ENCODE peak calls at places on chromosomes 6 and 20, in six cellular contexts. One of them, this sample, is unnamed.

GRCh38 chr6:90226257-90226656 is 70.4 kb downstream of the BACH2 start:
- DNase-seq in neuronal stem cell: no peak
- DNase-seq in mesenchymal stem cell: peak
- DNase-seq in H1: no peak
- DNase-seq in IMR-90: peak
- DNase-seq in trophoblast cell: no peak
- DNase-seq in this sample: no peak

GRCh38 chr20:37994512-37994911 is 38.7 kb downstream of the TTI1 start:
- DNase-seq in neuronal stem cell: no peak
- DNase-seq in mesenchymal stem cell: peak
- DNase-seq in H1: no peak
- DNase-seq in IMR-90: peak
- DNase-seq in trophoblast cell: peak
- DNase-seq in this sample: no peak

GRCh38 chr20:33951171-33951570 is 42.5 kb upstream of the RALY start:
- DNase-seq in neuronal stem cell: no peak
- DNase-seq in mesenchymal stem cell: no peak
- DNase-seq in H1: no peak
- DNase-seq in IMR-90: no peak
- DNase-seq in trophoblast cell: no peak
- DNase-seq in this sample: no peak

GRCh38 chr6:10960171-10960570 is 73.3 kb downstream of the SYCP2L start:
- DNase-seq in neuronal stem cell: no peak
- DNase-seq in mesenchymal stem cell: no peak
- DNase-seq in H1: no peak
- DNase-seq in IMR-90: no peak
- DNase-seq in trophoblast cell: no peak
- DNase-seq in this sample: no peak

GRCh38 chr6:170102582-170103481 is 188.0 kb downstream of the DLL1 start:
- DNase-seq in neuronal stem cell: no peak
- DNase-seq in mesenchymal stem cell: no peak
- DNase-seq in H1: no peak
- DNase-seq in IMR-90: no peak
- DNase-seq in trophoblast cell: no peak
- DNase-seq in this sample: no peak

GRCh38 chr6:152094276-152094675 is 286.8 kb downstream of the ESR1 start:
- DNase-seq in neuronal stem cell: no peak
- DNase-seq in mesenchymal stem cell: no peak
- DNase-seq in H1: no peak
- DNase-seq in IMR-90: no peak
- DNase-seq in trophoblast cell: no peak
- DNase-seq in this sample: no peak

GRCh38 chr20:24735263-24735662 is 213.8 kb upstream of the CST7 start:
- DNase-seq in neuronal stem cell: no peak
- DNase-seq in mesenchymal stem cell: no peak
- DNase-seq in H1: no peak
- DNase-seq in IMR-90: no peak
- DNase-seq in trophoblast cell: no peak
- DNase-seq in this sample: no peak

GRCh38 chr6:44012078-44012493 is 115.2 kb downstream of the MRPL14 start:
- DNase-seq in neuronal stem cell: no peak
- DNase-seq in mesenchymal stem cell: peak
- DNase-seq in H1: no peak
- DNase-seq in IMR-90: peak
- DNase-seq in trophoblast cell: no peak
- DNase-seq in this sample: no peak

GRCh38 chr6:15561447-15562199 is 101.2 kb downstream of the DTNBP1 start:
- DNase-seq in neuronal stem cell: no peak
- DNase-seq in mesenchymal stem cell: peak
- DNase-seq in H1: no peak
- DNase-seq in IMR-90: no peak
- DNase-seq in trophoblast cell: no peak
- DNase-seq in this sample: no peak

GRCh38 chr20:25194333-25194972 is 1.1 kb upstream of the ENTPD6 start:
- DNase-seq in neuronal stem cell: no peak
- DNase-seq in mesenchymal stem cell: no peak
- DNase-seq in H1: no peak
- DNase-seq in IMR-90: no peak
- DNase-seq in trophoblast cell: no peak
- DNase-seq in this sample: no peak

GRCh38 chr6:65638047-65638831 is 68.8 kb downstream of the EYS start:
- DNase-seq in neuronal stem cell: peak
- DNase-seq in mesenchymal stem cell: no peak
- DNase-seq in H1: no peak
- DNase-seq in IMR-90: no peak
- DNase-seq in trophoblast cell: peak
- DNase-seq in this sample: peak

GRCh38 chr20:29873946-29874345 is 1383.5 kb upstream of the DEFB115 start:
- DNase-seq in neuronal stem cell: peak
- DNase-seq in mesenchymal stem cell: peak
- DNase-seq in H1: peak
- DNase-seq in IMR-90: peak
- DNase-seq in trophoblast cell: no peak
- DNase-seq in this sample: peak

GRCh38 chr6:16976418-16977183 is 125.2 kb upstream of the STMND1 start:
- DNase-seq in neuronal stem cell: no peak
- DNase-seq in mesenchymal stem cell: no peak
- DNase-seq in H1: no peak
- DNase-seq in IMR-90: no peak
- DNase-seq in trophoblast cell: no peak
- DNase-seq in this sample: no peak

GRCh38 chr6:169386431-169387057 is 132.9 kb upstream of the THBS2 start:
- DNase-seq in neuronal stem cell: no peak
- DNase-seq in mesenchymal stem cell: no peak
- DNase-seq in H1: no peak
- DNase-seq in IMR-90: peak
- DNase-seq in trophoblast cell: peak
- DNase-seq in this sample: no peak

GRCh38 chr6:131063028-131063763 is at the start of gene EPB41L2:
- DNase-seq in neuronal stem cell: peak
- DNase-seq in mesenchymal stem cell: peak
- DNase-seq in H1: peak
- DNase-seq in IMR-90: peak
- DNase-seq in trophoblast cell: peak
- DNase-seq in this sample: peak

GRCh38 chr6:146545608-146546007 is 2.0 kb downstream of the RAB32 start:
- DNase-seq in neuronal stem cell: no peak
- DNase-seq in mesenchymal stem cell: peak
- DNase-seq in H1: no peak
- DNase-seq in IMR-90: peak
- DNase-seq in trophoblast cell: peak
- DNase-seq in this sample: no peak

GRCh38 chr6:169070506-169071176 is 183.0 kb downstream of the THBS2 start:
- DNase-seq in neuronal stem cell: no peak
- DNase-seq in mesenchymal stem cell: peak
- DNase-seq in H1: no peak
- DNase-seq in IMR-90: peak
- DNase-seq in trophoblast cell: peak
- DNase-seq in this sample: no peak

GRCh38 chr20:41734506-41734945 is 116.3 kb upstream of the CHD6 start:
- DNase-seq in neuronal stem cell: peak
- DNase-seq in mesenchymal stem cell: peak
- DNase-seq in H1: peak
- DNase-seq in IMR-90: peak
- DNase-seq in trophoblast cell: peak
- DNase-seq in this sample: peak

GRCh38 chr6:104710543-104711335 is 149.0 kb downstream of the HACE1 start:
- DNase-seq in neuronal stem cell: no peak
- DNase-seq in mesenchymal stem cell: peak
- DNase-seq in H1: no peak
- DNase-seq in IMR-90: peak
- DNase-seq in trophoblast cell: no peak
- DNase-seq in this sample: no peak

GRCh38 chr6:25111782-25112181 is 167.4 kb upstream of the CARMIL1 start:
- DNase-seq in neuronal stem cell: no peak
- DNase-seq in mesenchymal stem cell: no peak
- DNase-seq in H1: no peak
- DNase-seq in IMR-90: no peak
- DNase-seq in trophoblast cell: no peak
- DNase-seq in this sample: no peak

DNA sequence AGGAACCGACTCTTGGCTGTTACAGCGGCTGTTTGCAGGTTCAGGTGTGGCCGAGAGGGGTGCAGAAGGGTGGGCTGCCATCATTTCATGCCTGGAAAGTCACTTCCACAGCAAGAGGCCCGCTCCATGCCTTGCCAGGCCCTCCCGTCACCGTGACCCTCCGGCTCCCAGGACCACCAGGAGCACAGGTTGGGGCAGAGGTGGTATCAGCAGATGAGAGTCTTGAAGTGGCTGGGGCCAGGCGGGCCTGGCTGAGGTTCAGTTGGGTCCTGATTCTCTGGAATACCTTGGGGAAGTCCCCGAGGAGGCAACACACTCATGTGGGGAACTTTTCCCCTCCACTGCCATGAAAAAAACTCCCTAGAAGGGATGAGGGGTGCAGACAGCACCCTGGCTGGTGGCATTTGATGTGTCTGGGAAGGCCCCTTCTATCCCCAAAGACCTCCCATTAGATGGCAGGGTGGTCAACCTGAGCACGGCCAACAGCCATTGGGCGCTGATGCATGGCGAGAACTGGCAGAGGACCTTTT is 34.2 kb upstream of the IRF4 start:
- DNase-seq in neuronal stem cell: no peak
- DNase-seq in mesenchymal stem cell: no peak
- DNase-seq in H1: no peak
- DNase-seq in IMR-90: no peak
- DNase-seq in trophoblast cell: no peak
- DNase-seq in this sample: no peak
- H2AFZ ChIP-seq in neuronal stem cell: no peak
- H2AFZ ChIP-seq in mesenchymal stem cell: no peak
- H2AFZ ChIP-seq in H1: no peak
- H2AFZ ChIP-seq in IMR-90: peak
- H2AFZ ChIP-seq in trophoblast cell: no peak
- H2AFZ ChIP-seq in this sample: no peak

GRCh38 chr6:160789263-160790027 is 87.4 kb downstream of the PLG start:
- DNase-seq in neuronal stem cell: no peak
- DNase-seq in mesenchymal stem cell: no peak
- DNase-seq in H1: no peak
- DNase-seq in IMR-90: no peak
- DNase-seq in trophoblast cell: no peak
- DNase-seq in this sample: no peak
- H4K8ac ChIP-seq in neuronal stem cell: no peak
- H4K8ac ChIP-seq in mesenchymal stem cell: no peak
- H4K8ac ChIP-seq in H1: no peak
- H4K8ac ChIP-seq in IMR-90: no peak
- H4K8ac ChIP-seq in trophoblast cell: no peak
- H4K8ac ChIP-seq in this sample: no peak

DNA sequence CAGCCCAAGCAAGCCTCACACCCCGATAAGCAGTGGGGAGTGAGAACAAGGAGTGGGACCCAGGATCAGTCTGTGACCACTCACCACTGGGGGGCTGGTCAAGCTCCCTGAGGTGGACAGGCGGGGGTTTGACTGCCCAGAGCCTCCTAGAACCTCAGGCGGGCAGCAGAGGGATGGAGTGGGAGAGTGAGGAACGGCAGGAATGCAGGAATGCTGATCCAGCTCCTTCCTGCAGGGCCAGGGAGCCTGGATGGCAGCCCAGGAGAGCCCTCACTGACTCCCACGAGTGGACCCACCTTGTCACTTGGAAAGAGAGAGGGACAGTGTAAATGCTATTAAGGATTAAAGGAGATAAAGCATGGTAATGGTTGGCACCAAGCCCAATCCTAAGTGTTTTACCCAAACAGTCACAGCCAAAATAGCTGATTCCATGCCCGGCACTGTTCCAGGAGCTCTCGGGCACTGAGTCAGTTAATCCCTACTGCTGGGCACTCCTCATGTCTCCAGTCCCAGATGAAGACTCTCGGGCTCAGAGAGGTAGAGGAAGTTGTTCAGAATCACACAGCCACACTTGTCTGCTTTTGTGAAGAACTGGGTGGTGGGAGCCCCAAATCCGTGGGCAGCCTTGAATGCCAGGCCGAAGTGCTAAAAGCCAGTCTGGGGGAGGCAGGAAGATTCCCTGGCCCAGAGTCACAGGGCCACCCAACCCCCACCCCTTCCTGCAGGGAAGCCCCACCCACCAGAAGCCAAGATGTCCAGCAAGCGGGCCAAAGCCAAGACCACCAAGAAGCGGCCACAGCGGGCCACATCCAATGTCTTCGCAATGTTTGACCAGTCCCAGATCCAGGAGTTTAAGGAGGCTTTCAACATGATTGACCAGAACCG is 3.1 kb downstream of the MYL9 start:
- DNase-seq in neuronal stem cell: no peak
- DNase-seq in mesenchymal stem cell: no peak
- DNase-seq in H1: no peak
- DNase-seq in IMR-90: peak
- DNase-seq in trophoblast cell: no peak
- DNase-seq in this sample: no peak
- H2AFZ ChIP-seq in neuronal stem cell: no peak
- H2AFZ ChIP-seq in mesenchymal stem cell: no peak
- H2AFZ ChIP-seq in H1: no peak
- H2AFZ ChIP-seq in IMR-90: peak
- H2AFZ ChIP-seq in trophoblast cell: no peak
- H2AFZ ChIP-seq in this sample: no peak

GRCh38 chr6:52576392-52577021 is 353 bp downstream of the TRAM2 start:
- DNase-seq in neuronal stem cell: peak
- DNase-seq in mesenchymal stem cell: peak
- DNase-seq in H1: no peak
- DNase-seq in IMR-90: peak
- DNase-seq in trophoblast cell: peak
- DNase-seq in this sample: peak

GRCh38 chr6:52575490-52575868 is 1.4 kb downstream of the TRAM2 start:
- DNase-seq in neuronal stem cell: no peak
- DNase-seq in mesenchymal stem cell: peak
- DNase-seq in H1: no peak
- DNase-seq in IMR-90: no peak
- DNase-seq in trophoblast cell: no peak
- DNase-seq in this sample: no peak

GRCh38 chr6:52576054-52576391 is 837 bp downstream of the TRAM2 start:
- DNase-seq in neuronal stem cell: no peak
- DNase-seq in mesenchymal stem cell: no peak
- DNase-seq in H1: no peak
- DNase-seq in IMR-90: no peak
- DNase-seq in trophoblast cell: no peak
- DNase-seq in this sample: no peak

GRCh38 chr6:52577778-52578473 is 1.1 kb upstream of the TRAM2 start:
- DNase-seq in neuronal stem cell: no peak
- DNase-seq in mesenchymal stem cell: no peak
- DNase-seq in H1: no peak
- DNase-seq in IMR-90: no peak
- DNase-seq in trophoblast cell: no peak
- DNase-seq in this sample: no peak

DNA sequence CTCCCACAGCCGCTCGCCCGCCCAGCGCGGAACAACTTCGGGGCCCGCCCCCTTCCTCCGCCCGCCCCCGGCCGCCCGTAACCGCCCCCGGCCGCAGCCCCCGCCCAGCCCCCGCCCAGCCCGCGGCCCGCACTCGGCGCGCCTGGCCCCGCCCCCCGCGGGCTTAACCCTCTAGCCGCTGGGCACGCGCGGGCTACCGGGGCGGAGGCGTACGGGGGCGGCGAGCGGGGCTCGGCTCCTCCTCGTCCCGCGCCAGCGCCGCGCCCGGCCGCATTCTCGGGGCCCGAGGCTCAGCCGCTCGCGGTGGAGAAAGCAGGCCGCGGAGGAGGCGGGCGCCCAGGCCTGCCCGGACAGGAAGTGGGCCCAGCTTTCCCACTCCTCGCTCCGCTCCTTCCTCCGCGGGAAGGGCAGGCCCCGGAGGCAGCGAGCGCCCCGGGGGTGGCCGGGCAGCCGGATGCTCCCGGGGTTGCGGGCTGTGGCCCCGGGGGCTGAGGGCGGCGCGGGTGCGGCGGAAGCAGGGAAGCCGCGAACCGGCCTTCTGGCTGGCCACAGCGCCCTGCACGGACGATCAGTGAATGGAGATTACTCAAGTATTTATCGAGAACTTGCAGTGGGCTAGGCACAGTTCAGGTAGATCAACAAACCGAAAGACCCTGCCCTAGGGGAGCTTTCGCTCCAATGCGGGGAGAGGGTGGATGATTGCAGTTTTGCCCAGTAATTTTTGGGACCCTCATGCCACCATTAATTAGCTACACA is at the start of gene TRAM2:
- DNase-seq in neuronal stem cell: peak
- DNase-seq in mesenchymal stem cell: peak
- DNase-seq in H1: no peak
- DNase-seq in IMR-90: peak
- DNase-seq in trophoblast cell: peak
- DNase-seq in this sample: peak
- H4K8ac ChIP-seq in neuronal stem cell: peak
- H4K8ac ChIP-seq in mesenchymal stem cell: peak
- H4K8ac ChIP-seq in H1: peak
- H4K8ac ChIP-seq in IMR-90: peak
- H4K8ac ChIP-seq in trophoblast cell: peak
- H4K8ac ChIP-seq in this sample: no peak